ENCODE peak calls at places on chromosomes 5 and 9, in nine cellular contexts. P is endothelial cell, D is tibial nerve, Y is GM13977, Z is RWPE1, I is omental fat pad, R is Caco-2, J is heart left ventricle, N is cardiac muscle cell. V is an unnamed sample.

GRCh38 chr9:116765009-116765408 is 77.9 kb downstream of the TRIM32 start:
- DNase-seq in P (no peak), D (no peak), Y (no peak), Z (no peak), I (no peak), R (no peak), J (no peak), N (no peak), V (no peak)

GRCh38 chr9:92359380-92360007 is 33.7 kb downstream of the CENPP start:
- DNase-seq in P (no peak), D (no peak), Y (no peak), Z (no peak), I (no peak), R (no peak), J (no peak), N (peak; percentile 69), V (no peak)

GRCh38 chr5:150345716-150346115 is 11.8 kb upstream of the TCOF1 start:
- DNase-seq in P (no peak), D (no peak), Y (no peak), Z (no peak), I (no peak), R (no peak), J (no peak), N (no peak), V (no peak)

GRCh38 chr9:110114086-110114887 is 93.7 kb downstream of the C9orf152 start:
- DNase-seq in P (no peak), D (no peak), Y (no peak), Z (no peak), I (no peak), R (no peak), J (no peak), N (no peak), V (no peak)

GRCh38 chr9:121478816-121479676 is 20.6 kb downstream of the GGTA1 start:
- DNase-seq in P (no peak), D (no peak), Y (no peak), Z (no peak), I (no peak), R (no peak), J (no peak), N (peak; percentile 64), V (no peak)

GRCh38 chr5:172816887-172817418 is 17.1 kb upstream of the ERGIC1 start:
- DNase-seq in P (no peak), D (no peak), Y (no peak), Z (peak; percentile 95), I (no peak), R (no peak), J (no peak), N (peak; percentile 52), V (no peak)

GRCh38 chr9:87497080-87497603 is 525 bp upstream of the DAPK1 start:
- DNase-seq in P (no peak), D (no peak), Y (no peak), Z (no peak), I (no peak), R (no peak), J (no peak), N (no peak), V (no peak)

GRCh38 chr5:139657363-139658321 is 9.5 kb downstream of the CXXC5 start:
- DNase-seq in P (no peak), D (no peak), Y (no peak), Z (no peak), I (no peak), R (no peak), J (peak; percentile 54), N (peak; percentile 37), V (no peak)

GRCh38 chr9:79944991-79945390 is 373.2 kb downstream of the TLE4 start:
- DNase-seq in P (no peak), D (no peak), Y (no peak), Z (no peak), I (no peak), R (no peak), J (no peak), N (no peak), V (no peak)

GRCh38 chr5:168836603-168837245 is 257.6 kb upstream of the PANK3 start:
- DNase-seq in P (no peak), D (no peak), Y (no peak), Z (no peak), I (no peak), R (no peak), J (no peak), N (no peak), V (no peak)

GRCh38 chr5:122999947-123000563 is 36.5 kb downstream of the PPIC start:
- DNase-seq in P (peak; percentile 80), D (peak; percentile 11), Y (peak; percentile 58), Z (peak; percentile 32), I (no peak), R (no peak), J (peak; percentile 25), N (peak; percentile 51), V (peak; percentile 60)

GRCh38 chr5:55896663-55897062 is 45.5 kb downstream of the IL31RA start:
- DNase-seq in P (no peak), D (no peak), Y (no peak), Z (no peak), I (no peak), R (no peak), J (no peak), N (peak; percentile 77), V (no peak)

GRCh38 chr9:124502711-124503702 is 4.2 kb downstream of the NR5A1 start:
- DNase-seq in P (no peak), D (no peak), Y (no peak), Z (no peak), I (no peak), R (no peak), J (no peak), N (peak; percentile 8), V (no peak)

GRCh38 chr5:124908603-124909451 is 162.4 kb upstream of the ZNF608 start:
- DNase-seq in P (no peak), D (no peak), Y (peak; percentile 66), Z (peak; percentile 46), I (no peak), R (peak; percentile 67), J (no peak), N (peak; percentile 59), V (no peak)

GRCh38 chr9:93064392-93065124 is 6.1 kb downstream of the SUSD3 start:
- DNase-seq in P (no peak), D (no peak), Y (peak; percentile 93), Z (no peak), I (no peak), R (no peak), J (peak; percentile 44), N (no peak), V (no peak)

GRCh38 chr5:168374532-168374931 is 83.1 kb downstream of the WWC1 start:
- DNase-seq in P (no peak), D (no peak), Y (no peak), Z (no peak), I (no peak), R (no peak), J (no peak), N (no peak), V (no peak)

GRCh38 chr9:10806873-10807272 is 194.1 kb upstream of the PTPRD start:
- DNase-seq in P (no peak), D (no peak), Y (no peak), Z (no peak), I (no peak), R (no peak), J (no peak), N (no peak), V (no peak)

GRCh38 chr5:43227655-43228054 is 35.6 kb downstream of the NIM1K start:
- DNase-seq in P (no peak), D (no peak), Y (no peak), Z (peak; percentile 67), I (no peak), R (no peak), J (no peak), N (peak; percentile 75), V (no peak)

GRCh38 chr5:81893961-81894360 is 77.9 kb upstream of the ATG10 start:
- DNase-seq in P (no peak), D (no peak), Y (no peak), Z (no peak), I (no peak), R (no peak), J (no peak), N (no peak), V (no peak)

GRCh38 chr9:120348951-120349429 is 231.0 kb downstream of the CDK5RAP2 start:
- DNase-seq in P (peak; percentile 59), D (no peak), Y (peak; percentile 61), Z (peak; percentile 79), I (no peak), R (peak; percentile 51), J (no peak), N (peak; percentile 79), V (no peak)

GRCh38 chr5:172827843-172828242 is 6.2 kb upstream of the ERGIC1 start:
- DNase-seq in P (no peak), D (no peak), Y (no peak), Z (no peak), I (no peak), R (no peak), J (no peak), N (peak; percentile 33), V (no peak)

GRCh38 chr9:1726993-1727759 is 288.0 kb upstream of the SMARCA2 start:
- DNase-seq in P (peak; percentile 10), D (no peak), Y (no peak), Z (no peak), I (no peak), R (peak; percentile 26), J (no peak), N (no peak), V (no peak)
- TF ChIP-seq CTCF in P (peak; percentile 33), D (no peak), Y (peak; percentile 40), Z (no peak), I (no peak), R (peak; percentile 32), J (no peak), N (no peak), V (no peak)

GRCh38 chr9:108468364-108468763 is 387.4 kb downstream of the ACTL7B start:
- DNase-seq in P (peak; percentile 56), D (no peak), Y (peak; percentile 22), Z (no peak), I (no peak), R (no peak), J (no peak), N (peak; percentile 41), V (no peak)
- TF ChIP-seq CTCF in P (peak; percentile 60), D (no peak), Y (peak; percentile 50), Z (no peak), I (no peak), R (peak; percentile 64), J (peak; percentile 19), N (peak; percentile 53), V (no peak)

DNA sequence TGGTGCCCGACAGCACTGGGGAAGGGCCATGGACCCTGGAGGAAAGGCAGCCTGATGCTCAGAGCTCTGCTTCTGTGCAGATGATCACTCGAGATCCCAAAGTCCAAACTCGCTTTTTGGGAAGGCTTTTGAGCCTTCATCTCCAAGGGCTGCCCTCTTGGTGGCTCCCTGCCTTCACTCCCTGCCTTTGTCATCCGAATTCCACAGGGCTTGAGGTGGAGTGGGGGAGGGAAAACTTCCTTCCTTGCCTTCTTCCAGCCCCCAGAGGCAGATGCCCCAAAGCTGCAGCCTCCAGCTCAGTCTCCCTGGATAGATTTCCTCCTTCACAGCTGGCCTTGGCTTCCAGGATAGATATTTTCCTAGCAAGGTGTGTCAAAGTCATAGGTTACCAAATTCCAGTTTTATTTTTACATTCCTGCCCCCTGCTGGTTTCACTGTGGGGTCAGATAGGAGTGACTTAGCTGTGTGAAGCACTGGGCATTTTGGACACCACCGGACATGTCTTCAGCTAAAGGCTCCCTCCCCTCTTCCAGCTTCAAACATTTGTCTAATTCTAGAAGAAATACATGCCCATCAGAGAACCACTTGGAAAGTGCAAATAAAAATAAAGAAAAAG is 268.2 kb downstream of the HSPA4 start:
- DNase-seq in P (no peak), D (no peak), Y (no peak), Z (peak; percentile 29), I (no peak), R (no peak), J (no peak), N (no peak), V (no peak)
- TF ChIP-seq CTCF in P (no peak), D (no peak), Y (peak; percentile 11), Z (no peak), I (no peak), R (peak; percentile 23), J (no peak), N (peak; percentile 17), V (no peak)

GRCh38 chr5:15183520-15183919 is 311.9 kb upstream of the ANKH start:
- DNase-seq in P (no peak), D (no peak), Y (no peak), Z (no peak), I (no peak), R (no peak), J (no peak), N (peak; percentile 39), V (no peak)
- TF ChIP-seq CTCF in P (peak; percentile 16), D (no peak), Y (no peak), Z (no peak), I (no peak), R (no peak), J (no peak), N (peak; percentile 49), V (no peak)

V was measured in right atrium auricular region.